ENCODE peak calls at places on chromosomes 4 and X, in four cellular contexts. D is fibroblast of lung, M is fibroblast of mammary gland, G is body of pancreas. T is an unnamed sample.

GRCh38 chr4:1195894-1196401 is 23.6 kb upstream of the SPON2 start:
- DNase-seq in D (no peak), M (no peak), G (peak; percentile 4), T (no peak)

GRCh38 chr4:26860922-26861433 is 337 bp downstream of the STIM2 start:
- DNase-seq in D (peak; percentile 55), M (peak; percentile 33), G (peak; percentile 65), T (peak; percentile 80)

GRCh38 chr4:184934184-184934583 is 84.1 kb upstream of the HELT start:
- DNase-seq in D (no peak), M (no peak), G (no peak), T (no peak)

GRCh38 chrX:16745659-16746058 is 26.2 kb downstream of the SYAP1 start:
- DNase-seq in D (no peak), M (no peak), G (no peak), T (no peak)

GRCh38 chr4:129342820-129343219 is 246.9 kb downstream of the C4orf33 start:
- DNase-seq in D (peak; percentile 61), M (peak; percentile 86), G (no peak), T (peak; percentile 40)

GRCh38 chrX:27998666-27999065 is 17.4 kb upstream of the DCAF8L1 start:
- DNase-seq in D (peak; percentile 13), M (no peak), G (no peak), T (no peak)

GRCh38 chrX:53674581-53674980 is 11.9 kb downstream of the HUWE1 start:
- DNase-seq in D (peak; percentile 32), M (no peak), G (no peak), T (no peak)

GRCh38 chr4:87017580-87018061 is 82.8 kb downstream of the AFF1 start:
- DNase-seq in D (peak; percentile 84), M (peak; percentile 74), G (no peak), T (peak; percentile 69)

GRCh38 chr4:8909548-8909947 is 37.9 kb upstream of the HMX1 start:
- DNase-seq in D (no peak), M (no peak), G (peak; percentile 3), T (no peak)

GRCh38 chr4:40185830-40186664 is 10.8 kb upstream of the RHOH start:
- DNase-seq in D (peak; percentile 43), M (peak; percentile 90), G (no peak), T (peak; percentile 68)

GRCh38 chr4:18020145-18020670 is 1.3 kb downstream of the LCORL start:
- DNase-seq in D (peak; percentile 9), M (peak; percentile 32), G (no peak), T (peak; percentile 37)

GRCh38 chr4:76897522-76898384 is at the start of gene SOWAHB:
- DNase-seq in D (no peak), M (no peak), G (peak; percentile 95), T (no peak)

GRCh38 chr4:16909245-16909644 is 10.8 kb upstream of the LDB2 start:
- DNase-seq in D (no peak), M (no peak), G (no peak), T (no peak)

GRCh38 chr4:85200106-85200505 is 233.6 kb upstream of the WDFY3 start:
- DNase-seq in D (peak; percentile 1), M (peak; percentile 6), G (no peak), T (no peak)

GRCh38 chr4:105641876-105642275 is 66.6 kb downstream of the INTS12 start:
- DNase-seq in D (no peak), M (no peak), G (no peak), T (no peak)

GRCh38 chr4:10701702-10702460 is 17.3 kb upstream of the CLNK start:
- DNase-seq in D (peak; percentile 68), M (no peak), G (no peak), T (no peak)

GRCh38 chrX:134478374-134478773 is 18.4 kb downstream of the HPRT1 start:
- DNase-seq in D (no peak), M (no peak), G (no peak), T (no peak)

GRCh38 chrX:10015711-10016515 is 48.8 kb downstream of the CLDN34 start:
- DNase-seq in D (peak; percentile 44), M (no peak), G (peak; percentile 43), T (peak; percentile 52)

GRCh38 chr4:152106781-152107321 is 346.0 kb upstream of the GATB start:
- DNase-seq in D (peak; percentile 48), M (peak; percentile 81), G (no peak), T (no peak)

GRCh38 chr4:69750346-69750745 is 10.1 kb downstream of the SULT1B1 start:
- DNase-seq in D (no peak), M (peak; percentile 52), G (no peak), T (peak; percentile 45)

GRCh38 chr4:54696649-54697048 is 38.9 kb downstream of the KIT start:
- DNase-seq in D (no peak), M (no peak), G (no peak), T (no peak)

GRCh38 chr4:64230709-64231310 is 178.4 kb downstream of the TECRL start:
- DNase-seq in D (peak; percentile 12), M (peak; percentile 27), G (no peak), T (peak; percentile 4)

GRCh38 chrX:139930923-139931645 is 1.8 kb downstream of the ATP11C start:
- DNase-seq in D (peak; percentile 10), M (no peak), G (peak; percentile 19), T (no peak)

GRCh38 chrX:23332101-23332887 is 2.4 kb upstream of the PTCHD1 start:
- DNase-seq in D (no peak), M (no peak), G (no peak), T (peak; percentile 2)

GRCh38 chr4:146247356-146247755 is 33.0 kb downstream of the REELD1 start:
- DNase-seq in D (no peak), M (no peak), G (no peak), T (peak; percentile 31)

GRCh38 chrX:149392896-149393295 is 112.2 kb downstream of the IDS start:
- DNase-seq in D (no peak), M (no peak), G (no peak), T (no peak)

GRCh38 chr4:69881173-69881773 is 21.3 kb upstream of the SULT1E1 start:
- DNase-seq in D (peak; percentile 26), M (peak; percentile 74), G (peak; percentile 56), T (peak; percentile 68)

GRCh38 chrX:96611619-96612362 is 72.9 kb upstream of the DIAPH2 start:
- DNase-seq in D (peak; percentile 13), M (peak; percentile 81), G (no peak), T (peak; percentile 89)

GRCh38 chr4:147480891-147481576 is at the start of gene EDNRA:
- DNase-seq in D (peak; percentile 72), M (peak; percentile 47), G (no peak), T (peak; percentile 61)

GRCh38 chrX:19811807-19812604 is 75.4 kb downstream of the SH3KBP1 start:
- DNase-seq in D (peak; percentile 84), M (peak; percentile 77), G (no peak), T (peak; percentile 20)

GRCh38 chrX:39464253-39464652 is 633.5 kb downstream of the BCOR start:
- DNase-seq in D (no peak), M (no peak), G (no peak), T (no peak)

GRCh38 chr4:76804060-76804459 is 93.9 kb downstream of the SOWAHB start:
- DNase-seq in D (peak; percentile 65), M (peak; percentile 55), G (no peak), T (no peak)

GRCh38 chrX:13923845-13924244 is 105.8 kb downstream of the GEMIN8 start:
- DNase-seq in D (no peak), M (no peak), G (peak; percentile 52), T (no peak)

GRCh38 chr4:142812091-142812490 is 34.0 kb downstream of the INPP4B start:
- DNase-seq in D (peak; percentile 71), M (no peak), G (no peak), T (no peak)

GRCh38 chr4:180148737-180149136 is 2094.5 kb upstream of the TENM3 start:
- DNase-seq in D (no peak), M (no peak), G (no peak), T (no peak)

GRCh38 chr4:180152831-180153230 is 2090.4 kb upstream of the TENM3 start:
- DNase-seq in D (no peak), M (no peak), G (no peak), T (no peak)

GRCh38 chr4:180153587-180153986 is 2089.6 kb upstream of the TENM3 start:
- DNase-seq in D (no peak), M (no peak), G (no peak), T (no peak)

GRCh38 chr4:180156684-180157083 is 2086.5 kb upstream of the TENM3 start:
- DNase-seq in D (no peak), M (no peak), G (no peak), T (no peak)

DNA sequence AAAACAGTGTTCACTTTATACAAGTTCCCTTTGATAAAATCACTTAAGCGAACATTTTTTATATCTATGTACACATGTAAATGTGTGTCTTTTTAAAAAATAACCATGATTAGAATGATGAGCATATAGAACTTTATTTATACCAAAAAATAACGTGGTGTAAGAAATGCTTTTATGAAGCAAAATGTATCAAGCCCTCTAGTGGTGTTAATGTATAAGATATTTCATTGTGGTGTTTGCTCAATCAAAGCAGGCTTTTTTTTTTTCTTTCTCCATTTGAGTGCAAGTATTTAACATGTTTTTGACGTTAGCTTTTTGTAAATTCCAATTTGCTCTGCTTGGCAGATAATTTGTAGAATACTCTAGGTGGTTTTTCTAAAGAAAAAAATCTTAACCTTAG is 2092.4 kb upstream of the TENM3 start:
- DNase-seq in D (no peak), M (no peak), G (no peak), T (no peak)
- TF ChIP-seq CTCF in D (peak; percentile 26), M (peak; percentile 18), G (peak; percentile 40), T (no peak)

GRCh38 chr4:65391382-65391781 is 278.9 kb downstream of the EPHA5 start:
- DNase-seq in D (no peak), M (no peak), G (no peak), T (no peak)
- H3K4me3 ChIP-seq in D (no peak overlapping the region), M (no peak overlapping the region), G (no peak overlapping the region), T (no peak overlapping the region)

GRCh38 chr4:70927502-70928139 is 25.5 kb downstream of the MOB1B start:
- DNase-seq in D (no peak), M (no peak), G (no peak), T (no peak)
- TF ChIP-seq CTCF in D (no peak), M (no peak), G (no peak), T (no peak)

DNA sequence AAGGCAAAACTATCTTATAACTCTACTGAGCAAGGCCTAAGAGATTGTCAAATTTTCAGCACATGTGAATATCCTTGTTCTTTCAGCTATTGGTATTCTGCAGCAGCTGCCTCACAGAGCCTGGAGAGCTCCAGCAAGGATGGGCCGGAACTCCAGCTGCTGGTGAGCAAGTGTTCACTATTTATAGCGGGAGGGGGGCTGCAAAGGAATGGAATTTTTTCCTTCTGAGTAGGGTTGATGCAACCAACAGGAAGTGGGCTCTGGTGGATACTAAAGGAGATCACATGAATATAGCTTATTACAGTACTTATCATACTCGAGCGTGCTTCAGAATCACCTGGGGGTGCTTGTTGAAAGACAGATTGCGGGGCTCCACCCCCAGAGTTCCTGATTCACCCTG is 20.2 kb upstream of the SETD7 start:
- DNase-seq in D (peak; percentile 84), M (no peak), G (no peak), T (peak; percentile 33)
- H3K4me3 ChIP-seq in D (no peak overlapping the region), M (no peak overlapping the region), G (no peak overlapping the region), T (no peak overlapping the region)

GRCh38 chr4:125762537-125762936 is 447.8 kb downstream of the FAT4 start:
- DNase-seq in D (no peak), M (peak; percentile 4), G (no peak), T (peak; percentile 10)
- TF ChIP-seq CTCF in D (peak; percentile 35), M (peak; percentile 39), G (no peak), T (peak; percentile 14)

GRCh38 chr4:174865418-174865985 is 36.5 kb upstream of the GLRA3 start:
- DNase-seq in D (peak; percentile 1), M (peak; percentile 2), G (no peak), T (no peak)
- H3K4me3 ChIP-seq in D (no peak overlapping the region), M (no peak overlapping the region), G (no peak overlapping the region), T (no peak overlapping the region)

T was measured in foreskin fibroblast.